ENCODE peak calls at places on chromosome 4, in five cellular contexts. Y is A549; Q is heart left ventricle; F is upper lobe of right lung; T is CD8-positive, alpha-beta memory T cell. X is an unnamed sample.

GRCh38 chr4:145014365-145014764 is 83.6 kb downstream of the ANAPC10 start:
- DNase-seq in Q (no peak), Y (no peak), F (no peak), T (no peak), X (no peak)

GRCh38 chr4:65510976-65511375 is 159.3 kb downstream of the EPHA5 start:
- DNase-seq in Q (no peak), F (no peak), Y (no peak), T (no peak), X (no peak)

GRCh38 chr4:107243141-107243779 is 207.1 kb upstream of the DKK2 start:
- DNase-seq in T (no peak), Y (no peak), F (no peak), Q (no peak), X (no peak)

GRCh38 chr4:73434311-73434710 is 1.7 kb upstream of the AFP start:
- DNase-seq in F (no peak), T (no peak), Y (peak), Q (no peak), X (no peak)

GRCh38 chr4:121139533-121140222 is 24.4 kb downstream of the TNIP3 start:
- DNase-seq in Q (no peak), Y (no peak), T (peak), F (no peak), X (peak)

GRCh38 chr4:108601517-108601916 is 18.9 kb upstream of the RPL34 start:
- DNase-seq in Y (no peak), T (no peak), Q (no peak), F (no peak), X (no peak)

GRCh38 chr4:127143460-127144190 is 489.1 kb upstream of the INTU start:
- DNase-seq in Q (no peak), T (no peak), F (no peak), Y (no peak), X (no peak)

GRCh38 chr4:51930557-51930956 is 87.6 kb downstream of the DCUN1D4 start:
- DNase-seq in Q (no peak), T (no peak), Y (no peak), F (no peak), X (no peak)

GRCh38 chr4:54256491-54257167 is 27.5 kb downstream of the PDGFRA start:
- DNase-seq in Y (no peak), T (no peak), Q (no peak), F (no peak), X (no peak)

GRCh38 chr4:141215030-141215429 is 5.7 kb upstream of the ZNF330 start:
- DNase-seq in F (no peak), Y (no peak), T (no peak), Q (no peak), X (no peak)

GRCh38 chr4:155353923-155354540 is 22.7 kb downstream of the MAP9 start:
- DNase-seq in Y (peak), T (no peak), F (peak), Q (peak), X (no peak)

GRCh38 chr4:76886214-76886613 is 11.7 kb downstream of the SOWAHB start:
- DNase-seq in Q (no peak), F (no peak), T (no peak), Y (no peak), X (no peak)

GRCh38 chr4:55887594-55887993 is 34.1 kb downstream of the EXOC1 start:
- DNase-seq in Q (no peak), T (no peak), Y (peak), F (no peak), X (no peak)

GRCh38 chr4:175421506-175421905 is 390.6 kb downstream of the GPM6A start:
- DNase-seq in Q (no peak), T (no peak), F (no peak), Y (peak), X (no peak)

GRCh38 chr4:76420901-76421581 is at the start of gene CCDC158:
- DNase-seq in F (no peak), Q (no peak), T (no peak), Y (no peak), X (no peak)

GRCh38 chr4:186201535-186202230 is 10.3 kb downstream of the CYP4V2 start:
- DNase-seq in T (peak), Q (no peak), F (peak), Y (peak), X (peak)

GRCh38 chr4:55183926-55184599 is 58.7 kb upstream of the KDR start:
- DNase-seq in F (no peak), Q (no peak), T (no peak), Y (peak), X (no peak)

GRCh38 chr4:24274401-24275035 is 309.8 kb downstream of the DHX15 start:
- DNase-seq in T (no peak), F (no peak), Y (no peak), Q (no peak), X (no peak)

GRCh38 chr4:173121044-173121685 is 47.4 kb upstream of the GALNT7 start:
- DNase-seq in F (no peak), Y (peak), Q (no peak), T (no peak), X (peak)

GRCh38 chr4:56512166-56512565 is 6.6 kb downstream of the ARL9 start:
- DNase-seq in Q (no peak), F (no peak), T (no peak), Y (no peak), X (no peak)

GRCh38 chr4:98626350-98626749 is 32.1 kb downstream of the TSPAN5 start:
- DNase-seq in F (no peak), Q (peak), Y (peak), T (no peak), X (no peak)

GRCh38 chr4:32499176-32499575 is 1779.0 kb downstream of the PCDH7 start:
- DNase-seq in F (no peak), Y (no peak), T (no peak), Q (no peak), X (no peak)

GRCh38 chr4:13821522-13821921 is 194.0 kb upstream of the BOD1L1 start:
- DNase-seq in Q (no peak), Y (peak), F (no peak), T (no peak), X (no peak)

GRCh38 chr4:93810340-93810992 is 18.1 kb upstream of the ATOH1 start:
- DNase-seq in F (no peak), Y (no peak), T (no peak), Q (no peak), X (no peak)

GRCh38 chr4:108651068-108651794 is 832 bp downstream of the OSTC start:
- DNase-seq in T (no peak), Y (peak), F (no peak), Q (no peak), X (no peak)

GRCh38 chr4:10457255-10457801 is at the start of gene ZNF518B:
- DNase-seq in Y (peak), F (peak), Q (peak), T (peak), X (peak)

GRCh38 chr4:38166082-38166481 is 205.9 kb downstream of the PTTG2 start:
- DNase-seq in Y (no peak), F (no peak), Q (no peak), T (no peak), X (no peak)
- H3K4me3 ChIP-seq in Y (no peak), F (no peak), Q (no peak), T (no peak), X (no peak)

GRCh38 chr4:182560358-182560757 is 317.2 kb downstream of the TENM3 start:
- DNase-seq in F (no peak), Y (no peak), Q (no peak), T (no peak), X (no peak)
- H3K4me3 ChIP-seq in F (no peak), Y (no peak), Q (no peak), T (no peak), X (no peak)

DNA sequence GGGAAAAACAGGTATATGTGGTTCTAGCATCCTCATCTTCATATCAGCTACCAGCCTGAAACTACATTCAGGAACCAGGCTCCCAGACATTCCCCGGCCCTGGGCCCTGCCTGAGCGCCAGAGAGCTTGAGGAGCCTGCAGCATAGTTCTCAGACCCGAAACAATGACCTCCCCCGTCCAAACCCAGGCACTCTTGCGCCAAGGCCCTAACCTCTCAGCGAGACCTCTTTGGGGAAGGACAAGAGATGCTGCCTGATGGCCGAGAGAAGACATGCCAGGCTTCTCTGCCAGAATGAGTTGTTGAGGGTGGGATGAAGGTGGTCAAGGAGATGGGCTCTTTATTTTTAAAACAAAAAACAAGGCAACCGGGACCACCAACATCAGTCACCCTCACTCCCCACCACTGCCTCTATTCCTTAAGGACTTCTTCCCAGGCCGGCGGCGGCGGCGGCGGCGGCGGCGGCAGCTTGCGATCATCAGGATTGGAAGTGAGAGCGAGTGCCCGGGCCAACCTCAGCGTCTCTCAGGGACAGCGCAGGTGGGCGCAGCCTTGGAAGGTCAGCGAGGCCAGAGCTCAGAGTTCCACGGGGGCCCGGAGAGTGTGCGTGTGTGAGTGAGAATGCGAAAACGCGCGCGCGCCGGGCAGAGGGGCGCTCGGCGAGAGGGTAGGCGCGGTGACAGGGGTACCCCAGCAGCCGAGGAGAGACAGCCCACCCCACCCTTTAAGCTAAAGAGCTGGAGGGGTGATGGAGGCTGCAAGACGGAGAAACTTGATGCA is 619 bp downstream of the INPP4B start:
- DNase-seq in F (peak), T (no peak), Y (peak), Q (peak), X (peak)
- H3K4me3 ChIP-seq in F (peak), T (peak), Y (peak), Q (peak), X (peak)

GRCh38 chr4:83339573-83339972 is 4.9 kb upstream of the HPSE start:
- DNase-seq in F (no peak), Y (no peak), Q (no peak), T (no peak), X (no peak)

GRCh38 chr4:83334425-83335241 is at the start of gene HPSE:
- DNase-seq in Y (peak), T (peak), F (peak), Q (peak), X (peak)

GRCh38 chr4:83331959-83332358 is 2.7 kb downstream of the HPSE start:
- DNase-seq in F (no peak), Y (no peak), T (no peak), Q (no peak), X (no peak)

GRCh38 chr4:83340692-83341343 is 6.2 kb upstream of the HPSE start:
- DNase-seq in Y (no peak), Q (no peak), F (no peak), T (peak), X (no peak)

DNA sequence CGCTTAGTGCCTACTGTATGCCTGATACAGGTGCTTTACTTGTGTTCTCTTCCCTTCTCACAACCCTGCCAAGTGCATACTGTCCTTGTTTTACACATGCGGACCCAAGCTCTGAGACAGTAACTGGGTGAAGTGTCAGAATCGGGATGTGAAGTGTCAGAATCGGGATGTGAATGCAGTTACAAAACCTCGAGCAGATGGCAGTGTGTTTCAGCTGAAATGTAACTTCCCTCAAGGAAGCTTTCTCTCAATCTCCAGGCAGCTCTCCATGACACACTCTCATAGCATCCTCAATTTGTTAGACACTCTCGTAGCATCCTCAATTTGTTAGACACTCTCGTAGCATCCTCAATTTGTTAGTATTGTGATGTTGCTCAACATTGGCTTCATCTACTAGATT is 1.0 kb upstream of the HPSE start:
- DNase-seq in Y (no peak), Q (no peak), F (no peak), T (no peak), X (no peak)
- H3K4me3 ChIP-seq in Y (peak), Q (no peak), F (no peak), T (no peak), X (no peak)

GRCh38 chr4:184267206-184267608 is 49.5 kb upstream of the ENPP6 start:
- DNase-seq in Q (no peak), F (no peak), Y (no peak), T (no peak), X (peak)
- H3K4me3 ChIP-seq in Q (no peak), F (no peak), Y (no peak), T (peak), X (peak)

GRCh38 chr4:26272654-26273307 is 48.0 kb upstream of the RBPJ start:
- DNase-seq in F (no peak), Y (no peak), Q (no peak), T (no peak), X (no peak)
- H3K4me3 ChIP-seq in F (no peak), Y (no peak), Q (no peak), T (no peak), X (no peak)

DNA sequence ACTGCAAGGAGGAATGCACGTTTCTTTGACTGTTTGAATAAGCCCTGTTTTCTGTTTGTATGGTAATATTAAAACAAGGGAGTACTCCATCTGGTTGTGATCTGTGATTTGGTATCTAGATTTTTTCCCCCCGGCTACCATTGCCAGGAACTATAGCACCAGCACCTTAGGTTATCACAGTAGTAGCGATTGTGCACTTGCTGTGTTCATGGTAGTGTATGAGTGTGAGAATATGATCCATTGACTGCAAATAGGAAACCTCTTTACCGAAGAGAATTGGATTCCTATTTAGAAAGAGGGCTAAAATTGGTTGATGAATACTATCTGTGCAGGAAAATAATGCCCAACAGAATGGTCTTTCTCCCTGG is 69.9 kb downstream of the LARP7 start:
- DNase-seq in Q (no peak), Y (no peak), T (no peak), F (no peak), X (no peak)
- H3K4me3 ChIP-seq in Q (peak), Y (peak), T (no peak), F (no peak), X (peak)

GRCh38 chr4:42712854-42713253 is 55.9 kb upstream of the ATP8A1 start:
- DNase-seq in Q (no peak), F (no peak), T (no peak), Y (no peak), X (no peak)

GRCh38 chr4:42708625-42709024 is 51.7 kb upstream of the ATP8A1 start:
- DNase-seq in Y (no peak), F (no peak), T (no peak), Q (no peak), X (no peak)

GRCh38 chr4:42710761-42711160 is 53.9 kb upstream of the ATP8A1 start:
- DNase-seq in F (no peak), Q (no peak), Y (no peak), T (no peak), X (no peak)

GRCh38 chr4:42710329-42710728 is 53.4 kb upstream of the ATP8A1 start:
- DNase-seq in Q (no peak), T (no peak), F (no peak), Y (no peak), X (no peak)

DNA sequence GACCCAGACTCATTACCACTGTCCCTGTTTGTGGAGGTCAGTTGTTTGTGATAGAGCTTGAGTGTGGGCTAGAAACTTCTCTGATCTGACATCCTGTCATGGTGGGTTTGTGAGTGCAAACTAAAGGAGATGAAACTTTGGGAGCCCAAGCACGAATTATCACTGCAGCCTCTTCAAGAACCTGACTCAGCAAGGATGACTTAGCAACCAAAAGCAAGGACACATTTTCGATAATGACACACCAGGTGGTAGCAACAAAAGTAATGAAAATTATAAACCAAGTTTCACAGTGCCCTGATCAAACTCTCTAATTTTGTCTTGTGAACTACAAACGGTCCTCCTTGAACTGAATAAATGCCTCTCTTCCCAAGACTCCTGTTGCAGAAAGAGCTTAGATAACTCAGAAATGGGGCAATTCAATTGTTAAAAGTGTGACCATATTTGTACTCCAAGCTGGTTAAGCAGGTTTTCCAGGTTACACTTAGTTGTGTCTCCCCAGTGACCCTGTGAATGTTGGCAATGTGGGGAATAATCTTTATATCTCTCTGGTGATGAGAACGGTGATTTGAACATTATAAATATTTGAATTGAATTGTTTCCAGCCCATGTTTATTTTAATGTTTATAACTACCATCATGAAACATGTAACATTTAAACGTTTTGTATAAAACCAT is 52.6 kb upstream of the ATP8A1 start:
- DNase-seq in F (no peak), T (no peak), Y (no peak), Q (no peak), X (no peak)
- H3K4me3 ChIP-seq in F (no peak), T (no peak), Y (no peak), Q (no peak), X (no peak)

GRCh38 chr4:89645512-89645911 is 191.4 kb downstream of the SNCA start:
- DNase-seq in F (no peak), T (no peak), Y (no peak), Q (no peak), X (no peak)

GRCh38 chr4:89640620-89641366 is 196.2 kb downstream of the SNCA start:
- DNase-seq in F (peak), Q (peak), Y (peak), T (no peak), X (no peak)

GRCh38 chr4:89639395-89639794 is 197.6 kb downstream of the SNCA start:
- DNase-seq in F (no peak), Q (no peak), T (no peak), Y (no peak), X (no peak)

DNA sequence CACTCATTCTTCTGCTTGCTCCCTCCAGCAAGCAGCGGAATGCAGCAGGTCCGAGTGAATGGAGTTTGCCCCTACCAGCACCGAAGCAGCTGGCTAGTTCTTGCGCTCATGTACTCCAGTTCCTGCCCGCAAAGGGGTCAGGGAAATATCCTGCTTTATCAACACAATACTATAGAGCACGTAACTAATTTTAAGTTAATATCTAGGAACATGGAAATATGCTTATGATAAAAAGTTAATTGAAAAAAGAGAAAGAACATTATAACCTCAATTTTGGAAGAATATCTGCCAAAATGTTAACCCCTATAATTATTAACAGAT is 195.6 kb downstream of the SNCA start:
- DNase-seq in F (no peak), Q (no peak), Y (no peak), T (no peak), X (no peak)
- H3K4me3 ChIP-seq in F (no peak), Q (peak), Y (peak), T (no peak), X (no peak)

X was measured in GM06990.